ENCODE peak calls at places on chromosomes 6 and 20, in five cellular contexts. F, I, W, O and B are unnamed samples.

GRCh38 chr6:104862456-104862855 is 2.7 kb upstream of the HACE1 start:
- DNase-seq in W (peak), I (no peak), F (no peak), O (no peak), B (peak)

GRCh38 chr6:163243083-163243482 is 171.4 kb upstream of the QKI start:
- DNase-seq in I (no peak), W (no peak), F (no peak), O (no peak), B (no peak)

GRCh38 chr20:51541189-51542032 is 1.1 kb downstream of the NFATC2 start:
- DNase-seq in F (no peak), I (no peak), O (peak), W (peak), B (peak)

GRCh38 chr20:20711413-20711812 is 1.0 kb downstream of the RALGAPA2 start:
- DNase-seq in F (no peak), W (no peak), I (no peak), O (no peak), B (no peak)

GRCh38 chr20:2330090-2330695 is 34.4 kb downstream of the TGM3 start:
- DNase-seq in W (no peak), I (no peak), F (no peak), O (no peak), B (no peak)

GRCh38 chr6:96911171-96911570 is 13.4 kb upstream of the KLHL32 start:
- DNase-seq in F (no peak), I (no peak), O (no peak), W (no peak), B (no peak)

GRCh38 chr6:71204741-71205140 is 83.9 kb upstream of the OGFRL1 start:
- DNase-seq in I (no peak), W (no peak), F (no peak), O (no peak), B (no peak)

GRCh38 chr6:3340358-3340798 is 81.6 kb downstream of the PSMG4 start:
- DNase-seq in I (no peak), O (no peak), F (no peak), W (no peak), B (no peak)

GRCh38 chr20:52047811-52048302 is 143.7 kb downstream of the ZFP64 start:
- DNase-seq in F (no peak), W (peak), I (peak), O (no peak), B (peak)

GRCh38 chr6:6946477-6947145 is 161.2 kb upstream of the RREB1 start:
- DNase-seq in W (no peak), O (no peak), F (no peak), I (no peak), B (no peak)
- H2AFZ ChIP-seq in W (no peak), O (no peak), F (no peak), I (peak), B (no peak)

GRCh38 chr6:98946877-98947410 is 802 bp downstream of the FBXL4 start:
- DNase-seq in W (no peak), O (no peak), F (no peak), I (no peak), B (peak)
- H4K91ac ChIP-seq in W (peak), O (peak), F (no peak), I (no peak), B (peak)

DNA sequence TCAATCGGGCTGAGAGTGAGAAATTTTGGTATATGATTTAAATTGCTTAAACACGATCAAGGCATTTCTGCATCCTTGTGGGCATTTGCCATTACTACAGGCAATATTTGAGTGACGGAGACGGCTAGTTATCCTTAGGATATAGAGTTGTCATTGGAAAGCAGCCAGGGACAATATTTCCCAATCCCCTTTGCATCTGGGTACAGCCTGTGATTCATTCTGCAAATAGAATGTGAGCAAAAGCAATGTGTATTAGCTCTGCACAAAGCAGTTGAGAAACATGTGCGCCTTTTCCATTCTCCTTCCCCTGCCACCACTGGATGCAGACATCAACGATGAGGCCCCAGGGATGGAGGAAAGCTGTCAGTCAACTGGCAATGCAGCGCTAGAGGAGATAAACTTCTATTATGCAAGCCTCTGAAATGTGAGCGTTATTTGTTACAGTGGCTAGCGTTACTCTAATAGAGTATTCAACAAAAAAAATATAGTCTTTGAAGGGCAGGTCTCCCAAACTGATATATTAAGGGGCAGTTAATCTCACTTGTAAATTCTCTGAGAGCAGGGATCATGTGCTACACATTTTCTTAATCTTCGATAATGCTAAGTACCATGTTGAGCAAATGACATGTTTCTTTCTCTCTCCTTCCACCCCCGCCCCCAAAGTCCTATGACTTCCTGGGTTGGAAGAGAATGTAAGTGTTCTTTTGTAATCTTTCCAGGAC is 37.1 kb upstream of the NCOA3 start:
- DNase-seq in O (peak), I (no peak), W (peak), F (no peak), B (peak)
- H2AFZ ChIP-seq in O (no peak), I (no peak), W (no peak), F (peak), B (peak)

GRCh38 chr6:145882121-145882531 is 67.5 kb upstream of the FBXO30 start:
- DNase-seq in W (peak), I (no peak), F (no peak), O (no peak), B (peak)
- H4K91ac ChIP-seq in W (no peak), I (no peak), F (no peak), O (no peak), B (peak)

DNA sequence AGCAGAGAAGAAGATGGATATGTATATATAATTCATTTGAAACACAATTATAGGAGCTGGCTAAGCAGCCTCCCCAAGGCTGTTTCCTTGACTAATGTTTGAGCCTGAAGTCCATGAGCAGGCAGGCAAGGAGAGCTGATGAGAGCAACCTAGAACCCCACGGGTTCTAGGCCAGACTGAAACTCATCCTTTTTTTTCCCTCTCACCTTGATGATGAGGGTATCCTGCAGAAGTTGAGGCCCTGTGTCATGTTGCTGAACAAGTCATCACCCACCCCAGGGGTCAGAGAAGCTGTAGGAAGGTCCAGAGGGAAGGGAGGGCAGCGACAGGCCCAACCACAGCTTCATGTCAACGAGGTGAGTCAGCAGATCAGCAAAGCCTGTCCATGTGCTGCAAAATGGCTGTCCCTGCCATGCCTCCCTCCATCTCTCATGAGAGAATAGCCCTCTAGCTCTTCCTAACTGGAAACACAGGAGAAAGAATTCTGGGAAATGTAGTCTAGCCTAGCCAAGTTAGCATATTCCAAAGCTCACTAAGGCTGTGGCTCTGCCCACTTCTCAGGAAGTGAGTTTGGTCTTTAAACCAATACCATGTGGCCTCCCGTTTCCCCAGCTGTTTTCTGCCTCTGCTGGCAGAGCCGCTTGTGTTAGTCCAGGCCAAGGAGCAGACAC is 91.3 kb upstream of the DTNBP1 start:
- DNase-seq in O (peak), I (no peak), F (no peak), W (peak), B (peak)
- H2AFZ ChIP-seq in O (peak), I (peak), F (peak), W (peak), B (peak)

GRCh38 chr6:73520688-73521350 is at the start of gene EEF1A1:
- DNase-seq in I (peak), F (peak), W (peak), O (peak), B (peak)
- H4K91ac ChIP-seq in I (peak), F (no peak), W (peak), O (peak), B (peak)

GRCh38 chr6:39493717-39494116 is 171.2 kb upstream of the KCNK16 start:
- DNase-seq in I (no peak), O (no peak), F (no peak), W (peak), B (no peak)
- H2AFZ ChIP-seq in I (no peak), O (no peak), F (no peak), W (no peak), B (no peak)

GRCh38 chr20:63655249-63655648 is 2.0 kb upstream of the STMN3 start:
- DNase-seq in F (no peak), I (no peak), W (no peak), O (no peak), B (no peak)

GRCh38 chr20:63652192-63652980 is 838 bp downstream of the STMN3 start:
- DNase-seq in W (no peak), F (no peak), O (no peak), I (peak), B (no peak)

GRCh38 chr20:63653041-63653973 is at the start of gene STMN3:
- DNase-seq in W (peak), F (peak), I (peak), O (peak), B (peak)

GRCh38 chr20:63651942-63652191 is 1.4 kb downstream of the STMN3 start:
- DNase-seq in O (no peak), I (no peak), F (no peak), W (no peak), B (no peak)

DNA sequence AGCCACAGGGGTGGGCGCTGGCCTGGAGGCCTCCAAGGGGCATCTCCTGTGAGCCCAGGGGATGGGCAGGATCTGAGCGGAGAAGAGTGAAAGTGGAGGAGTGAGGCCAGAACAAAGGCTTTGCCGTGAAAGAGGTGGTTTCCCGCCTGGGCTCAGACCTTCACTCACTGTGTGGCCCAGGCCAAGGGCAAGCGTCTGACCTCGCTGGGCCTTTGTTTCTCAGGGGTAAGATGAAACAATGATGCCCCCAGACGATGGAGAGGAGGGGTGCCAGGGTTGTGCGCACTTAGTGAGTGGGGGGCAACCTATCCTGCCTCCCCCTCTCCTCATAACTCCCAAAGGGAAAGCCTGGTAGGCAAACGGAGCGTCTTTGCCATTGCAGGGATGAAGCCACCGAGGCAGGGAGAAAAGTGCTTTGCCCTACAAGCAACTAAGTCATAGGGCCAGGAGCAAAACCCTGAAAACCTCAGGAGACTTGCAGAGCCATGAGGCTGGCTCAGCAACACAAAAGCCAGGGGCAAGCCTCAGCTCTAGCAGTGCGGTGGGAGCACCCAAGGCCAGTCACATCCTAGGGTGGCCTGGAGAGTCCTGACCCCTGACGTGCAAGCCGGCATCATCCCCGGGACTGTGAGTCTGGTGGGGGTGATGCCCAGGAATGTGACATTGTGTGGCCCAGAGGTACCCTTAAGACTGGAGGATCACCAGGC is 903 bp upstream of the STMN3 start:
- DNase-seq in I (no peak), W (no peak), O (no peak), F (no peak), B (no peak)
- H4K91ac ChIP-seq in I (peak), W (no peak), O (no peak), F (no peak), B (peak)